ENCODE peak calls at places on chromosomes 3 and 15, in four cellular contexts. V is posterior cingulate gyrus, K is T-helper 9 cell, W is H54. H is an unnamed sample.

GRCh38 chr15:71092056-71092600 is 23.1 kb upstream of the THSD4 start:
- DNase-seq in V (no peak), K (no peak), W (no peak), H (no peak)

GRCh38 chr3:47227678-47228077 is 54.9 kb downstream of the KIF9 start:
- DNase-seq in V (no peak), K (no peak), W (no peak), H (no peak)

GRCh38 chr3:4888913-4889846 is 90.1 kb upstream of the BHLHE40 start:
- DNase-seq in V (no peak), K (no peak), W (no peak), H (no peak)

GRCh38 chr15:55494927-55495326 is 13.1 kb downstream of the DNAAF4 start:
- DNase-seq in V (no peak), K (no peak), W (no peak), H (no peak)

GRCh38 chr3:5073374-5074085 is 48.6 kb upstream of the ARL8B start:
- DNase-seq in V (no peak), K (no peak), W (no peak), H (no peak)

GRCh38 chr15:78149805-78150751 is 916 bp downstream of the IDH3A start:
- DNase-seq in V (no peak), K (no peak), W (no peak), H (no peak)

GRCh38 chr3:120177151-120177550 is 82.9 kb upstream of the GSK3B start:
- DNase-seq in V (no peak), K (no peak), W (peak), H (peak)

GRCh38 chr3:157257101-157257500 is 97.2 kb upstream of the CCNL1 start:
- DNase-seq in V (no peak), K (no peak), W (no peak), H (no peak)

GRCh38 chr15:48679952-48680351 is 34.4 kb upstream of the FBN1 start:
- DNase-seq in V (no peak), K (no peak), W (no peak), H (no peak)

GRCh38 chr15:70281811-70282307 is 184.1 kb upstream of the TLE3 start:
- DNase-seq in V (no peak), K (no peak), W (no peak), H (no peak)

GRCh38 chr3:7924228-7924627 is 577.4 kb upstream of the LMCD1 start:
- DNase-seq in V (no peak), K (no peak), W (no peak), H (no peak)

GRCh38 chr3:120773932-120774331 is 31.4 kb downstream of the GTF2E1 start:
- DNase-seq in V (no peak), K (no peak), W (no peak), H (no peak)

GRCh38 chr3:14988988-14989394 is 41.6 kb downstream of the NR2C2 start:
- DNase-seq in V (no peak), K (no peak), W (no peak), H (no peak)

GRCh38 chr3:194367992-194368841 is 1.3 kb downstream of the LRRC15 start:
- DNase-seq in V (no peak), K (no peak), W (no peak), H (no peak)

GRCh38 chr3:169146866-169147245 is 516.7 kb downstream of the MECOM start:
- DNase-seq in V (no peak), K (no peak), W (no peak), H (no peak)

GRCh38 chr3:182115328-182116045 is 403.8 kb downstream of the SOX2 start:
- DNase-seq in V (no peak), K (no peak), W (no peak), H (no peak)

GRCh38 chr3:37466660-37467359 is 292.4 kb upstream of the LRRFIP2 start:
- DNase-seq in V (no peak), K (no peak), W (no peak), H (no peak)

GRCh38 chr15:71273731-71274447 is 158.6 kb downstream of the THSD4 start:
- DNase-seq in V (no peak), K (no peak), W (no peak), H (no peak)

GRCh38 chr3:5187920-5188418 is 462 bp downstream of the EDEM1 start:
- DNase-seq in V (no peak), K (peak), W (peak), H (no peak)

GRCh38 chr3:58429657-58430056 is 4.0 kb downstream of the PDHB start:
- DNase-seq in V (no peak), K (no peak), W (no peak), H (no peak)

GRCh38 chr3:58874248-58874741 is 175.5 kb downstream of the CFAP20DC start:
- DNase-seq in V (no peak), K (no peak), W (peak), H (no peak)

GRCh38 chr3:108661699-108662098 is 72.2 kb downstream of the DZIP3 start:
- DNase-seq in V (no peak), K (no peak), W (no peak), H (no peak)

GRCh38 chr3:197354195-197355059 is 56.0 kb upstream of the DLG1 start:
- DNase-seq in V (peak), K (no peak), W (no peak), H (no peak)

GRCh38 chr3:95088464-95088863 is 1025.6 kb downstream of the NSUN3 start:
- DNase-seq in V (no peak), K (no peak), W (no peak), H (no peak)

GRCh38 chr3:175398676-175399075 is 539.5 kb downstream of the NAALADL2 start:
- DNase-seq in V (no peak), K (no peak), W (no peak), H (no peak)

GRCh38 chr15:80825361-80826030 is 46.3 kb downstream of the CEMIP start:
- DNase-seq in V (no peak), K (no peak), W (no peak), H (peak)

GRCh38 chr15:80404719-80405553 is 754 bp downstream of the ARNT2 start:
- DNase-seq in V (peak), K (no peak), W (peak), H (no peak)

GRCh38 chr3:3065876-3066275 is 44.3 kb downstream of the IL5RA start:
- DNase-seq in V (no peak), K (no peak), W (peak), H (no peak)

GRCh38 chr3:47512416-47513124 is 942 bp downstream of the ELP6 start:
- DNase-seq in V (no peak), K (peak), W (no peak), H (no peak)

GRCh38 chr3:105119801-105120340 is 246.8 kb upstream of the ALCAM start:
- DNase-seq in V (no peak), K (no peak), W (no peak), H (no peak)

GRCh38 chr3:158727499-158728377 is 4.5 kb downstream of the RARRES1 start:
- DNase-seq in V (no peak), K (peak), W (peak), H (peak)

GRCh38 chr3:89250742-89251141 is 143.3 kb downstream of the EPHA3 start:
- DNase-seq in V (no peak), K (no peak), W (no peak), H (no peak)

GRCh38 chr3:14434105-14434504 is 31.7 kb downstream of the SLC6A6 start:
- DNase-seq in V (no peak), K (no peak), W (no peak), H (no peak)

GRCh38 chr15:75089781-75090734 is 66.7 kb downstream of the PPCDC start:
- DNase-seq in V (no peak), K (no peak), W (no peak), H (peak)

GRCh38 chr3:63333815-63334214 is 55.7 kb downstream of the SYNPR start:
- DNase-seq in V (no peak), K (no peak), W (no peak), H (no peak)

GRCh38 chr3:75327453-75327852 is 336.7 kb upstream of the FRG2C start:
- DNase-seq in V (no peak), K (no peak), W (no peak), H (no peak)

GRCh38 chr15:99719096-99719541 is 14.1 kb downstream of the LYSMD4 start:
- DNase-seq in V (no peak), K (no peak), W (no peak), H (no peak)

H was measured in PC-9.